ENCODE peak calls at places on chromosomes 5 and 9, in nine cellular contexts. W, M, E, Y, T, A, C, X and K are unnamed samples.

GRCh38 chr5:41510176-41510831 is at the start of gene PLCXD3:
- DNase-seq in Y (peak; percentile 37), X (peak; percentile 76), E (no peak), C (no peak), A (peak; percentile 59), W (no peak), M (no peak), T (peak; percentile 48), K (peak; percentile 12)

GRCh38 chr5:120604898-120605297 is 140.8 kb downstream of the PRR16 start:
- DNase-seq in C (peak; percentile 31), X (no peak), M (no peak), A (no peak), Y (no peak), W (no peak), E (no peak), T (peak; percentile 94), K (no peak)

GRCh38 chr9:20760246-20760901 is 76.3 kb downstream of the FOCAD start:
- DNase-seq in X (no peak), A (no peak), C (no peak), E (no peak), Y (no peak), W (peak; percentile 88), M (no peak), T (no peak), K (no peak)

GRCh38 chr5:137672001-137672400 is 63.9 kb downstream of the KLHL3 start:
- DNase-seq in C (no peak), T (no peak), M (no peak), W (no peak), X (no peak), A (no peak), E (no peak), Y (peak; percentile 87), K (no peak)

GRCh38 chr9:111233963-111234362 is 96.1 kb downstream of the OR2K2 start:
- DNase-seq in E (no peak), W (no peak), A (no peak), T (no peak), M (no peak), Y (no peak), C (no peak), X (no peak), K (no peak)

GRCh38 chr9:101130089-101130488 is 101.6 kb downstream of the PLPPR1 start:
- DNase-seq in A (no peak), Y (no peak), M (no peak), W (no peak), X (no peak), C (no peak), E (no peak), T (no peak), K (no peak)

GRCh38 chr5:93756372-93756771 is 15.0 kb upstream of the POU5F2 start:
- DNase-seq in T (no peak), X (no peak), M (no peak), C (no peak), E (no peak), Y (no peak), W (no peak), A (no peak), K (no peak)

GRCh38 chr5:56358703-56359428 is 125.7 kb upstream of the ANKRD55 start:
- DNase-seq in A (peak; percentile 89), Y (peak; percentile 64), C (peak; percentile 31), X (peak; percentile 93), M (no peak), W (peak; percentile 18), E (no peak), T (peak; percentile 46), K (no peak)

GRCh38 chr9:116941266-116941665 is 254.2 kb downstream of the TRIM32 start:
- DNase-seq in X (no peak), T (no peak), E (no peak), A (no peak), Y (no peak), W (no peak), C (no peak), M (no peak), K (no peak)

GRCh38 chr9:116945817-116946216 is 258.7 kb downstream of the TRIM32 start:
- DNase-seq in E (no peak), Y (no peak), A (no peak), W (no peak), X (no peak), C (no peak), T (no peak), M (no peak), K (no peak)

GRCh38 chr9:116943970-116944369 is 256.9 kb downstream of the TRIM32 start:
- DNase-seq in W (no peak), X (no peak), Y (no peak), A (no peak), E (no peak), M (no peak), C (no peak), T (no peak), K (no peak)

GRCh38 chr9:116942593-116943061 is 255.5 kb downstream of the TRIM32 start:
- DNase-seq in T (no peak), M (no peak), A (no peak), E (no peak), C (no peak), X (no peak), Y (no peak), W (no peak), K (no peak)

GRCh38 chr9:116944714-116945534 is 257.8 kb downstream of the TRIM32 start:
- DNase-seq in W (no peak), A (no peak), T (no peak), E (no peak), X (no peak), M (no peak), C (no peak), Y (no peak), K (no peak)
- H3K36me3 ChIP-seq in W (no peaks in the 10 kb centered on the region), A (no peaks in the 10 kb centered on the region), T (no peaks in the 10 kb centered on the region), E (no peaks in the 10 kb centered on the region), X (no peaks in the 10 kb centered on the region), M (no peaks in the 10 kb centered on the region), C (no peaks in the 10 kb centered on the region), Y (no peaks in the 10 kb centered on the region), K (no peaks in the 10 kb centered on the region)

DNA sequence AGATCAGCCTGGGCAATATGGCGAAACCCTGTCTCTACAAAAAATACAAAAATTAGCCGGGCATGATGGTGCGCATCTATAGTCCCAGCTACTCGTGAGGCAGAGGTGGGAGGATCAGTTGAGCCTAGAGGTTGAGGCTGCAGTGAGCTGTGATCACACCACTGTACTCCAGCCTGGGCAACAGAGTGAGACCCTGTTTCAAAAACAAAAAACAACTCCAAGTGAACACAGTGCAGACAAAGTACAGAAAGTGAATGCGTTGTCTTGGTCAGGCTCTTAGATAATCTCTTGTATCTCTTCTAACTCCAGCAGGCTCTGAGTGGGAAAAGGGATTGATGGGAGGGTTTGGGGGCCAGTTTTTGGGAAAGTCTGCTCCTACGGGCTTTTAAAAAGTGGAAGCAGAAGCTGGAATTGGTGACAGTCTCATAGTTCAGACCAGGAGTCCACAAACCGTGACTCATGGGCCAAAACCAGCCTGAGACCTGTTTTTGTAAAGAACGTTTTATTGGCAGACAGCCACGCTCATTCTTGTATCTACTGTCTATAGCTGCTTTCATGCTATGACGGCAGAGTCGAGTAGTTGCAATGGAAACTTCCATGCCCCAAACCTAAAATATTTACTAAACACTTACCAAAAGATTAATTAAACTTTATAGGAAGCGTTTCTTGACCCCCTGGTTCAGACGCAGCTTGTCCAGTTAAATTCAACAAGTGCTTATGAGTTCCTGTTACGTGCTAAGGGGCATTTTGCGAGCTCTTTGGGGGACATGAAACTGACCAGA is 32.9 kb downstream of the NDST1 start:
- DNase-seq in Y (no peak), X (peak; percentile 38), C (no peak), A (peak; percentile 85), W (peak; percentile 82), T (peak; percentile 97), M (peak; percentile 81), E (no peak), K (no peak)
- H3K36me3 ChIP-seq in Y (peaks cover 63% of the 10 kb centered on the region), X (peaks cover 52% of the 10 kb centered on the region), C (peaks cover 9% of the 10 kb centered on the region), A (no peaks in the 10 kb centered on the region), W (peaks cover 3% of the 10 kb centered on the region), T (peaks cover 72% of the 10 kb centered on the region), M (peaks cover 5% of the 10 kb centered on the region), E (peaks cover 72% of the 10 kb centered on the region), K (peaks cover 13% of the 10 kb centered on the region)

GRCh38 chr9:69255591-69255990 is 69.4 kb upstream of the ENTREP1 start:
- DNase-seq in T (no peak), A (no peak), M (no peak), Y (no peak), E (no peak), W (no peak), X (no peak), C (no peak), K (no peak)

GRCh38 chr9:69252436-69252835 is 72.6 kb upstream of the ENTREP1 start:
- DNase-seq in Y (no peak), W (peak; percentile 47), E (no peak), M (no peak), C (no peak), X (no peak), T (no peak), A (no peak), K (no peak)

GRCh38 chr9:69250681-69251080 is 74.3 kb upstream of the ENTREP1 start:
- DNase-seq in A (no peak), M (no peak), T (no peak), C (no peak), X (no peak), W (peak; percentile 61), Y (no peak), E (no peak), K (no peak)

GRCh38 chr9:69254223-69254622 is 70.8 kb upstream of the ENTREP1 start:
- DNase-seq in Y (no peak), T (no peak), M (no peak), X (no peak), C (no peak), A (no peak), W (no peak), E (no peak), K (no peak)

DNA sequence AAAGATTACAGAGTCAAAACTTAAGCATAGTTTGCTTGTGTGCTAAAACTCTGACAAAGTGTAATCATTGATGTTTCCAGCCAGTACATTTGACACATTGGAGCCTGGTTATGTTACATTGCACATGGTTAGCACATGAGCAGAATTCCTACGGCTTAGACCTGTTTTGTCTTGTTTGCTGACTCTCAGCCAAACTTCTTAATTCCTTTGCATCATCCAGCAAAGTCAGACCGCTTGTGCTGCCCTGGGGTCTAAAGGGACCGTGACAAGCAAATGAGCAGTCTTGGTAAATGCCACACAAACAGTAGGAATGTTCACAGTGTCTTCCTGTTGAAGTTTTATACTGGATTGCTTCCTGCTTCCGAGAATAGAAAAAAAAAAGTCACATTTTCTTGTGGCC is 72.0 kb upstream of the ENTREP1 start:
- DNase-seq in T (peak; percentile 17), E (no peak), M (peak; percentile 78), A (no peak), W (peak; percentile 42), C (no peak), X (no peak), Y (no peak), K (no peak)
- H3K36me3 ChIP-seq in T (no peaks in the 10 kb centered on the region), E (peaks cover 12% of the 10 kb centered on the region), M (peaks cover 3% of the 10 kb centered on the region), A (no peaks in the 10 kb centered on the region), W (peaks cover 8% of the 10 kb centered on the region), C (peaks cover 13% of the 10 kb centered on the region), X (peaks cover 38% of the 10 kb centered on the region), Y (peaks cover 57% of the 10 kb centered on the region), K (peaks cover 57% of the 10 kb centered on the region)

DNA sequence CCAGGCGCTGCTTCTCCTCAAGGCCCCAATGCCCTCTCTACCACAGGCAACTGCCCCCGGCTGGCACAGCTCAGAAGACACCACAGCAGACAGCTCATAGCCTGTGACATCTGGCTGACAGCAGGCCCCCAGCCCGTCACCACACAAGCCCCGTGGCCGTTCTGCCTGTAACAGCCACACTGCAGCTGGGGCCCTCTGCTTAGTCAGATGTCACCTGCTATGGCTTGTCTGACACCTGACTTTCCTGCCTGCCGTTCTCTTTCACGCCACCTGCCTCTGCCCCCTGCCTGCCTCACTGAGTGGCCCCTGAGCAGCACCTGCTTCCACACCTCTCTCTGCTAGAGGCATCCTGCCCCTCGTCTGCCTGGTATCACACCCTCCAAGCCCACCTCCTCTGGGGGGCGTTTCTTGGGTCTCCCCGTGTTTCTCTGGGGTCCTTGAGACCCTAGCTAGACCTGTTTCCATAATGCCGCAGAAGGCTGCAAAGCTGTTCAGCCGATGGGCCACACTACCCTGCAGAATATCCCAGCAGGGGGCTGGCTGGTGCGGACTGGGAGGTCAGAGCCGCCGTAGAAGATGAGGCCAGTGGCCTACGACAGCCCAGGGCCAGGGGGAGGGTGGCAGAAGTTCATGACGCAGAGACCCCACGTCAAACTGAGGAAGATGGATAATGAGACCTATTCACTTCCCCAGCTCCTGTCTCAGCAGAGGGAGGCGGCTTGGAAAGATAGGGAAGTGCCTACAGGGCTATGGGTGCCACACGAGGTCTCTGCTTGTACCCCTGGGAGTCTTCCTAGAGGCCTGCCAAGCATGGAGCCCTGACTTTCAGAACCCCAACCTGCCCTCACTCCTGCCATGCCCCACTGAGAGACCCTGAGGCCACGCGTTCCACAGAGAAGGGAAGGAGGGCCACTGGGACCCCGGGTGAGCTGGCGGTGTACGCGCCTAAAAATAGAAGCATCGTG is 95.1 kb downstream of the ZNF354C start:
- DNase-seq in T (no peak), Y (no peak), W (no peak), E (no peak), C (no peak), X (peak; percentile 65), A (no peak), M (no peak), K (no peak)
- H3K36me3 ChIP-seq in T (peaks cover 19% of the 10 kb centered on the region), Y (no peaks in the 10 kb centered on the region), W (no peaks in the 10 kb centered on the region), E (no peaks in the 10 kb centered on the region), C (no peaks in the 10 kb centered on the region), X (no peaks in the 10 kb centered on the region), A (no peaks in the 10 kb centered on the region), M (no peaks in the 10 kb centered on the region), K (no peaks in the 10 kb centered on the region)